ENCODE peak calls at places on chromosomes 6 and 20, in seven cellular contexts. One of them, this sample, is unnamed.

GRCh38 chr20:14507711-14508110 is 170.3 kb upstream of the FLRT3 start:
- DNase-seq in A549: no peak
- DNase-seq in body of pancreas: no peak
- DNase-seq in brain microvascular endothelial cell: no peak
- DNase-seq in tibial nerve: no peak
- DNase-seq in heart left ventricle: no peak
- DNase-seq in upper lobe of right lung: no peak
- DNase-seq in this sample: no peak

GRCh38 chr20:19497064-19497463 is 261.0 kb upstream of the RIN2 start:
- DNase-seq in brain microvascular endothelial cell: peak
- DNase-seq in heart left ventricle: no peak
- DNase-seq in tibial nerve: no peak
- DNase-seq in A549: no peak
- DNase-seq in body of pancreas: no peak
- DNase-seq in upper lobe of right lung: no peak
- DNase-seq in this sample: no peak

GRCh38 chr6:7264686-7265384 is 48.2 kb downstream of the SSR1 start:
- DNase-seq in upper lobe of right lung: no peak
- DNase-seq in A549: no peak
- DNase-seq in brain microvascular endothelial cell: no peak
- DNase-seq in body of pancreas: no peak
- DNase-seq in heart left ventricle: no peak
- DNase-seq in tibial nerve: peak
- DNase-seq in this sample: no peak

GRCh38 chr6:114619621-114620020 is 276.8 kb upstream of the HS3ST5 start:
- DNase-seq in upper lobe of right lung: no peak
- DNase-seq in brain microvascular endothelial cell: no peak
- DNase-seq in body of pancreas: no peak
- DNase-seq in tibial nerve: no peak
- DNase-seq in heart left ventricle: no peak
- DNase-seq in A549: no peak
- DNase-seq in this sample: no peak

GRCh38 chr6:25175656-25176055 is 103.5 kb upstream of the CARMIL1 start:
- DNase-seq in body of pancreas: no peak
- DNase-seq in upper lobe of right lung: no peak
- DNase-seq in brain microvascular endothelial cell: no peak
- DNase-seq in A549: no peak
- DNase-seq in heart left ventricle: no peak
- DNase-seq in tibial nerve: no peak
- DNase-seq in this sample: no peak

GRCh38 chr6:23690650-23691049 is 435.4 kb upstream of the NRSN1 start:
- DNase-seq in heart left ventricle: no peak
- DNase-seq in A549: no peak
- DNase-seq in upper lobe of right lung: no peak
- DNase-seq in tibial nerve: no peak
- DNase-seq in body of pancreas: no peak
- DNase-seq in brain microvascular endothelial cell: no peak
- DNase-seq in this sample: no peak

GRCh38 chr6:100504786-100505737 is 40.3 kb upstream of the SIM1 start:
- DNase-seq in tibial nerve: no peak
- DNase-seq in body of pancreas: no peak
- DNase-seq in brain microvascular endothelial cell: peak
- DNase-seq in upper lobe of right lung: no peak
- DNase-seq in heart left ventricle: no peak
- DNase-seq in A549: no peak
- DNase-seq in this sample: no peak

GRCh38 chr20:46253391-46253790 is 54.9 kb downstream of the CDH22 start:
- DNase-seq in A549: peak
- DNase-seq in upper lobe of right lung: no peak
- DNase-seq in body of pancreas: no peak
- DNase-seq in brain microvascular endothelial cell: no peak
- DNase-seq in tibial nerve: no peak
- DNase-seq in heart left ventricle: no peak
- DNase-seq in this sample: peak

GRCh38 chr20:25623225-25623735 is 534 bp downstream of the NANP start:
- DNase-seq in brain microvascular endothelial cell: peak
- DNase-seq in body of pancreas: peak
- DNase-seq in upper lobe of right lung: peak
- DNase-seq in tibial nerve: no peak
- DNase-seq in A549: peak
- DNase-seq in heart left ventricle: peak
- DNase-seq in this sample: peak

GRCh38 chr6:137390264-137390787 is 103.9 kb downstream of the OLIG3 start:
- DNase-seq in heart left ventricle: no peak
- DNase-seq in brain microvascular endothelial cell: no peak
- DNase-seq in upper lobe of right lung: no peak
- DNase-seq in body of pancreas: no peak
- DNase-seq in tibial nerve: no peak
- DNase-seq in A549: no peak
- DNase-seq in this sample: no peak

GRCh38 chr6:85347787-85348186 is 102.1 kb upstream of the NT5E start:
- DNase-seq in body of pancreas: no peak
- DNase-seq in tibial nerve: no peak
- DNase-seq in heart left ventricle: no peak
- DNase-seq in upper lobe of right lung: no peak
- DNase-seq in A549: no peak
- DNase-seq in brain microvascular endothelial cell: no peak
- DNase-seq in this sample: no peak

GRCh38 chr6:45192556-45192955 is 135.6 kb upstream of the RUNX2 start:
- DNase-seq in tibial nerve: no peak
- DNase-seq in A549: no peak
- DNase-seq in body of pancreas: no peak
- DNase-seq in brain microvascular endothelial cell: no peak
- DNase-seq in heart left ventricle: no peak
- DNase-seq in upper lobe of right lung: no peak
- DNase-seq in this sample: no peak

GRCh38 chr20:3203315-3204123 is 963 bp downstream of the DDRGK1 start:
- DNase-seq in heart left ventricle: no peak
- DNase-seq in A549: no peak
- DNase-seq in upper lobe of right lung: no peak
- DNase-seq in brain microvascular endothelial cell: no peak
- DNase-seq in tibial nerve: no peak
- DNase-seq in body of pancreas: peak
- DNase-seq in this sample: peak

GRCh38 chr6:31727717-31728671 is 1.1 kb downstream of the DDAH2 start:
- DNase-seq in tibial nerve: no peak
- DNase-seq in heart left ventricle: no peak
- DNase-seq in upper lobe of right lung: no peak
- DNase-seq in A549: no peak
- DNase-seq in body of pancreas: no peak
- DNase-seq in brain microvascular endothelial cell: no peak
- DNase-seq in this sample: no peak

GRCh38 chr20:36992802-36993334 is 41.4 kb upstream of the SAMHD1 start:
- DNase-seq in heart left ventricle: no peak
- DNase-seq in A549: no peak
- DNase-seq in body of pancreas: no peak
- DNase-seq in brain microvascular endothelial cell: no peak
- DNase-seq in upper lobe of right lung: no peak
- DNase-seq in tibial nerve: no peak
- DNase-seq in this sample: no peak

GRCh38 chr6:37354526-37355384 is 972 bp downstream of the RNF8 start:
- DNase-seq in tibial nerve: no peak
- DNase-seq in A549: peak
- DNase-seq in body of pancreas: peak
- DNase-seq in heart left ventricle: no peak
- DNase-seq in brain microvascular endothelial cell: no peak
- DNase-seq in upper lobe of right lung: peak
- DNase-seq in this sample: peak

GRCh38 chr6:15628499-15629131 is 34.2 kb downstream of the DTNBP1 start:
- DNase-seq in upper lobe of right lung: no peak
- DNase-seq in A549: no peak
- DNase-seq in heart left ventricle: no peak
- DNase-seq in body of pancreas: peak
- DNase-seq in brain microvascular endothelial cell: peak
- DNase-seq in tibial nerve: no peak
- DNase-seq in this sample: no peak

GRCh38 chr6:105607624-105608392 is 204.9 kb upstream of the PREP start:
- DNase-seq in heart left ventricle: no peak
- DNase-seq in upper lobe of right lung: no peak
- DNase-seq in brain microvascular endothelial cell: no peak
- DNase-seq in body of pancreas: no peak
- DNase-seq in tibial nerve: no peak
- DNase-seq in A549: no peak
- DNase-seq in this sample: no peak

GRCh38 chr6:38570750-38571149 is 69.0 kb downstream of the BTBD9 start:
- DNase-seq in upper lobe of right lung: no peak
- DNase-seq in brain microvascular endothelial cell: no peak
- DNase-seq in body of pancreas: no peak
- DNase-seq in A549: no peak
- DNase-seq in heart left ventricle: no peak
- DNase-seq in tibial nerve: no peak
- DNase-seq in this sample: no peak

GRCh38 chr6:47235964-47236760 is 73.5 kb downstream of the TNFRSF21 start:
- DNase-seq in brain microvascular endothelial cell: no peak
- DNase-seq in body of pancreas: peak
- DNase-seq in heart left ventricle: peak
- DNase-seq in tibial nerve: no peak
- DNase-seq in A549: no peak
- DNase-seq in upper lobe of right lung: no peak
- DNase-seq in this sample: no peak

GRCh38 chr6:143068001-143068400 is 7.3 kb downstream of the AIG1 start:
- DNase-seq in brain microvascular endothelial cell: no peak
- DNase-seq in body of pancreas: no peak
- DNase-seq in heart left ventricle: no peak
- DNase-seq in upper lobe of right lung: no peak
- DNase-seq in tibial nerve: no peak
- DNase-seq in A549: no peak
- DNase-seq in this sample: no peak

GRCh38 chr6:36858407-36858981 is 16.1 kb downstream of the PPIL1 start:
- DNase-seq in heart left ventricle: no peak
- DNase-seq in body of pancreas: peak
- DNase-seq in upper lobe of right lung: no peak
- DNase-seq in tibial nerve: no peak
- DNase-seq in brain microvascular endothelial cell: no peak
- DNase-seq in A549: no peak
- DNase-seq in this sample: peak

GRCh38 chr6:133817460-133818047 is 71.4 kb upstream of the TCF21 start:
- DNase-seq in brain microvascular endothelial cell: no peak
- DNase-seq in tibial nerve: no peak
- DNase-seq in heart left ventricle: no peak
- DNase-seq in A549: no peak
- DNase-seq in body of pancreas: no peak
- DNase-seq in upper lobe of right lung: no peak
- DNase-seq in this sample: peak

GRCh38 chr6:55531496-55531895 is 47.5 kb downstream of the HMGCLL1 start:
- DNase-seq in brain microvascular endothelial cell: no peak
- DNase-seq in heart left ventricle: no peak
- DNase-seq in A549: no peak
- DNase-seq in body of pancreas: no peak
- DNase-seq in upper lobe of right lung: no peak
- DNase-seq in tibial nerve: no peak
- DNase-seq in this sample: no peak

GRCh38 chr6:55524441-55524840 is 54.6 kb downstream of the HMGCLL1 start:
- DNase-seq in heart left ventricle: no peak
- DNase-seq in A549: no peak
- DNase-seq in upper lobe of right lung: no peak
- DNase-seq in brain microvascular endothelial cell: no peak
- DNase-seq in body of pancreas: no peak
- DNase-seq in tibial nerve: no peak
- DNase-seq in this sample: no peak

GRCh38 chr6:55528624-55529023 is 50.4 kb downstream of the HMGCLL1 start:
- DNase-seq in body of pancreas: peak
- DNase-seq in heart left ventricle: no peak
- DNase-seq in brain microvascular endothelial cell: peak
- DNase-seq in A549: peak
- DNase-seq in upper lobe of right lung: no peak
- DNase-seq in tibial nerve: no peak
- DNase-seq in this sample: peak
- TF ChIP-seq CTCF in body of pancreas: peak
- TF ChIP-seq CTCF in heart left ventricle: no peak
- TF ChIP-seq CTCF in brain microvascular endothelial cell: peak
- TF ChIP-seq CTCF in A549: no peak
- TF ChIP-seq CTCF in upper lobe of right lung: no peak
- TF ChIP-seq CTCF in tibial nerve: no peak
- TF ChIP-seq CTCF in this sample: no peak

GRCh38 chr6:136284909-136285308 is 4.7 kb downstream of the BCLAF1 start:
- DNase-seq in A549: no peak
- DNase-seq in upper lobe of right lung: no peak
- DNase-seq in tibial nerve: no peak
- DNase-seq in heart left ventricle: no peak
- DNase-seq in body of pancreas: no peak
- DNase-seq in brain microvascular endothelial cell: no peak
- DNase-seq in this sample: no peak
- H3K4me3 ChIP-seq in A549: no peak
- H3K4me3 ChIP-seq in upper lobe of right lung: no peak
- H3K4me3 ChIP-seq in tibial nerve: no peak
- H3K4me3 ChIP-seq in heart left ventricle: no peak
- H3K4me3 ChIP-seq in body of pancreas: no peak
- H3K4me3 ChIP-seq in brain microvascular endothelial cell: no peak
- H3K4me3 ChIP-seq in this sample: no peak

GRCh38 chr6:11288065-11288464 is 55.6 kb upstream of the NEDD9 start:
- DNase-seq in brain microvascular endothelial cell: no peak
- DNase-seq in tibial nerve: no peak
- DNase-seq in body of pancreas: peak
- DNase-seq in heart left ventricle: no peak
- DNase-seq in upper lobe of right lung: peak
- DNase-seq in A549: no peak
- DNase-seq in this sample: no peak
- H3K27ac ChIP-seq in brain microvascular endothelial cell: no peak
- H3K27ac ChIP-seq in tibial nerve: no peak
- H3K27ac ChIP-seq in body of pancreas: no peak
- H3K27ac ChIP-seq in heart left ventricle: no peak
- H3K27ac ChIP-seq in upper lobe of right lung: peak
- H3K27ac ChIP-seq in A549: no peak
- H3K27ac ChIP-seq in this sample: no peak

DNA sequence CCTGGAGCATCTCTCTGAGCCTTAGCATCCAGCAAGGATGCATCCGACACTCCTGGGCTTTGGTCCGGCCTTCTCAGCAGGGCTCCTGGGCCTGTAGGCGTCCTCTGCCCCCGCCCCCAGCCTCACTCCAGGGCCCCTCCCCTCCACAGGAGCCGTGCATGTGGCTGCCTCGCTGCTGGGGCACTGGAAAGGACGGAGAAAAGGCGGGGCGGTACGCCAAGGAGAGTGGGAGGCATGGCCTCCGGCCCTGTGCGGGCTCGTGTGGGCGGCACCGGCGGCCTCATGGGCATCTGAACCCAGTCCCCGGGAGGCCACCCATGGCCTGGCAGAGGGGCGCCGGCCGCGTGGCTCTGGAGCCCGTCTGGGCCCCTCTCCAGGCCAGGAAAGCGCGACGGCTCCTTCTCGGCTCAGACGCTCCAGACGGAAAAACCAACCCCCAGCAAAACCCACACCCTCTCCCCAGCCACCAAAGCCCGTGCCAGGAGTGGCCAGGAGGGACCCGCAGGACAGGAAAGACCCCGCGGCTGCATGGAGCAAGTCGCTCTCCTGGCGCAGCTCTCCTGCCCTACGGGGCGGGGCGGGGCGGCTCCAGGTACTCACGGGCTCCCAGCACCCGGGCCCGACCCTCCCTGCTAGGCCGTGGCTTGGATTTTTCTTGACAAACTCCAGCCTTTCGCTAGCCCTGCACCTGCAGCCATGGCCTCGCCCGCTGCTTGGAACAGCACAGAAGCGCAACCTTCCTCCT is 419.9 kb downstream of the QKI start:
- DNase-seq in A549: no peak
- DNase-seq in upper lobe of right lung: no peak
- DNase-seq in tibial nerve: no peak
- DNase-seq in brain microvascular endothelial cell: no peak
- DNase-seq in body of pancreas: no peak
- DNase-seq in heart left ventricle: no peak
- DNase-seq in this sample: no peak
- TF ChIP-seq CTCF in A549: no peak
- TF ChIP-seq CTCF in upper lobe of right lung: no peak
- TF ChIP-seq CTCF in tibial nerve: no peak
- TF ChIP-seq CTCF in brain microvascular endothelial cell: no peak
- TF ChIP-seq CTCF in body of pancreas: no peak
- TF ChIP-seq CTCF in heart left ventricle: no peak
- TF ChIP-seq CTCF in this sample: no peak

GRCh38 chr6:158662607-158663464 is 13.0 kb downstream of the SYTL3 start:
- DNase-seq in heart left ventricle: no peak
- DNase-seq in body of pancreas: no peak
- DNase-seq in brain microvascular endothelial cell: no peak
- DNase-seq in A549: no peak
- DNase-seq in tibial nerve: no peak
- DNase-seq in upper lobe of right lung: no peak
- DNase-seq in this sample: no peak
- H3K4me3 ChIP-seq in heart left ventricle: no peak
- H3K4me3 ChIP-seq in body of pancreas: no peak
- H3K4me3 ChIP-seq in brain microvascular endothelial cell: no peak
- H3K4me3 ChIP-seq in A549: no peak
- H3K4me3 ChIP-seq in tibial nerve: no peak
- H3K4me3 ChIP-seq in upper lobe of right lung: peak
- H3K4me3 ChIP-seq in this sample: no peak